ENCODE peak calls at places on chromosomes 7 and 10, in nine cellular contexts. Y, O, M, A, G, P, D, B and S are unnamed samples.

GRCh38 chr7:7732566-7733290 is 14.3 kb upstream of the RPA3 start:
- DNase-seq in G (peak), A (peak), M (no peak), Y (peak), D (peak), B (no peak), P (no peak), O (no peak), S (no peak)

GRCh38 chr7:134710511-134710853 is 63.8 kb downstream of the BPGM start:
- DNase-seq in M (no peak), O (no peak), P (no peak), B (no peak), Y (no peak), G (no peak), D (no peak), A (no peak), S (no peak)

GRCh38 chr7:50733552-50733951 is 49.1 kb downstream of the GRB10 start:
- DNase-seq in M (no peak), B (no peak), O (peak), Y (no peak), D (peak), A (peak), P (no peak), G (peak), S (peak)

GRCh38 chr10:120336910-120337540 is 120.0 kb upstream of the PLPP4 start:
- DNase-seq in M (no peak), O (peak), P (peak), Y (peak), A (peak), G (peak), D (peak), B (peak), S (peak)

GRCh38 chr7:72183835-72184234 is 228.3 kb downstream of the CALN1 start:
- DNase-seq in G (peak), D (no peak), M (no peak), P (peak), O (peak), A (no peak), B (no peak), Y (no peak), S (no peak)

GRCh38 chr10:127364034-127364433 is 167.6 kb upstream of the INSYN2A start:
- DNase-seq in Y (no peak), B (no peak), P (no peak), M (no peak), D (no peak), G (no peak), O (no peak), A (no peak), S (no peak)

GRCh38 chr7:138044897-138045296 is 31.4 kb upstream of the AKR1D1 start:
- DNase-seq in O (no peak), G (no peak), M (no peak), B (no peak), P (no peak), A (no peak), D (no peak), Y (no peak), S (no peak)

GRCh38 chr10:122780391-122780790 is 65.3 kb downstream of the CUZD1 start:
- DNase-seq in Y (no peak), O (no peak), A (peak), G (peak), D (peak), P (no peak), M (no peak), B (no peak), S (peak)

GRCh38 chr7:102064361-102065025 is 222.2 kb upstream of the SH2B2 start:
- DNase-seq in A (no peak), G (peak), O (peak), B (no peak), Y (no peak), D (peak), P (peak), M (peak), S (peak)

GRCh38 chr7:120402801-120403200 is 129.8 kb downstream of the KCND2 start:
- DNase-seq in M (no peak), Y (peak), G (peak), P (no peak), D (peak), O (no peak), A (peak), B (no peak), S (peak)

GRCh38 chr10:118763202-118763988 is 8.6 kb upstream of the CACUL1 start:
- DNase-seq in O (no peak), A (no peak), P (no peak), B (no peak), Y (no peak), M (no peak), G (no peak), D (no peak), S (no peak)

GRCh38 chr7:41972270-41972669 is 264.7 kb downstream of the GLI3 start:
- DNase-seq in G (no peak), B (no peak), M (no peak), D (no peak), A (no peak), P (no peak), O (no peak), Y (no peak), S (no peak)

GRCh38 chr7:3082386-3082785 is 38.7 kb upstream of the CARD11 start:
- DNase-seq in G (no peak), D (no peak), Y (no peak), A (no peak), O (no peak), B (no peak), M (no peak), P (no peak), S (no peak)

GRCh38 chr10:14545827-14546226 is 215.1 kb upstream of the FRMD4A start:
- DNase-seq in G (peak), P (no peak), Y (peak), D (peak), O (no peak), A (peak), B (no peak), M (no peak), S (peak)

GRCh38 chr10:61792921-61793320 is 108.6 kb upstream of the ARID5B start:
- DNase-seq in D (no peak), B (no peak), M (no peak), Y (no peak), G (no peak), O (no peak), P (no peak), A (no peak), S (no peak)

GRCh38 chr10:97179731-97180366 is 5.9 kb downstream of the SLIT1 start:
- DNase-seq in Y (no peak), G (no peak), B (no peak), A (no peak), D (no peak), M (no peak), O (peak), P (no peak), S (no peak)

GRCh38 chr7:134514663-134515062 is 12.7 kb upstream of the AKR1B10 start:
- DNase-seq in A (peak), Y (peak), P (peak), M (no peak), G (peak), D (peak), B (no peak), O (peak), S (peak)

GRCh38 chr10:102344067-102344466 is 51.4 kb upstream of the NFKB2 start:
- DNase-seq in M (no peak), O (no peak), B (no peak), Y (no peak), P (no peak), D (peak), A (peak), G (peak), S (peak)

GRCh38 chr10:29627201-29628105 is 7.3 kb downstream of the SVIL start:
- DNase-seq in B (no peak), D (peak), G (peak), Y (peak), O (no peak), A (peak), P (no peak), M (no peak), S (no peak)

GRCh38 chr7:25122373-25122772 is 2.7 kb downstream of the CYCS start:
- DNase-seq in M (no peak), G (peak), P (no peak), O (no peak), Y (no peak), D (no peak), A (peak), B (no peak), S (no peak)

GRCh38 chr7:157666530-157667040 is 329.8 kb downstream of the DNAJB6 start:
- DNase-seq in M (no peak), P (no peak), O (no peak), D (no peak), B (no peak), A (no peak), Y (no peak), G (no peak), S (no peak)

GRCh38 chr10:95756061-95756751 is at the start of gene ENTPD1:
- DNase-seq in A (no peak), O (no peak), B (no peak), Y (peak), P (peak), M (no peak), G (peak), D (no peak), S (no peak)

GRCh38 chr7:40306025-40306424 is 171.2 kb downstream of the SUGCT start:
- DNase-seq in D (no peak), O (no peak), Y (no peak), M (no peak), B (no peak), A (peak), P (no peak), G (no peak), S (no peak)

GRCh38 chr10:35007858-35008301 is 82.3 kb downstream of the CUL2 start:
- DNase-seq in M (no peak), B (no peak), O (no peak), G (no peak), Y (no peak), P (no peak), D (no peak), A (peak), S (no peak)

GRCh38 chr7:101116898-101117297 is 10.0 kb upstream of the SERPINE1 start:
- DNase-seq in M (no peak), P (no peak), Y (peak), G (peak), D (no peak), B (no peak), O (no peak), A (no peak), S (no peak)

GRCh38 chr10:7408003-7408493 is 2.8 kb downstream of the SFMBT2 start:
- DNase-seq in Y (peak), D (no peak), A (peak), M (peak), B (peak), O (peak), G (no peak), P (peak), S (no peak)

GRCh38 chr7:105673367-105674188 is 92.3 kb upstream of the EFCAB10 start:
- DNase-seq in D (peak), M (no peak), P (no peak), B (no peak), G (no peak), Y (no peak), O (no peak), A (no peak), S (peak)

GRCh38 chr7:108836246-108836645 is 266.6 kb downstream of the DNAJB9 start:
- DNase-seq in B (no peak), P (no peak), Y (peak), O (no peak), M (no peak), G (no peak), D (no peak), A (peak), S (no peak)

GRCh38 chr7:30163231-30163894 is 28.6 kb downstream of the MTURN start:
- DNase-seq in P (peak), D (peak), B (peak), O (no peak), G (no peak), Y (no peak), M (no peak), A (no peak), S (peak)

GRCh38 chr7:157219154-157219553 is 80.4 kb downstream of the UBE3C start:
- DNase-seq in A (no peak), B (no peak), D (no peak), M (no peak), P (no peak), Y (no peak), O (no peak), G (no peak), S (no peak)

GRCh38 chr10:87661861-87662785 is 2.4 kb downstream of the PAPSS2 start:
- DNase-seq in M (no peak), Y (no peak), O (no peak), B (no peak), G (peak), D (no peak), A (peak), P (no peak), S (no peak)

GRCh38 chr7:128946936-128947830 is 9.5 kb downstream of the IRF5 start:
- DNase-seq in A (no peak), M (no peak), O (no peak), G (no peak), Y (no peak), B (no peak), D (no peak), P (peak), S (no peak)

GRCh38 chr7:2607122-2607912 is 24.5 kb upstream of the TTYH3 start:
- DNase-seq in O (no peak), B (no peak), D (no peak), Y (no peak), M (peak), G (peak), A (no peak), P (no peak), S (no peak)

GRCh38 chr7:141201145-141201885 is 127.5 kb downstream of the TMEM178B start:
- DNase-seq in Y (no peak), P (no peak), M (no peak), O (no peak), D (no peak), B (no peak), G (no peak), A (no peak), S (no peak)

GRCh38 chr7:927031-927671 is 27.3 kb downstream of the ADAP1 start:
- DNase-seq in O (no peak), Y (no peak), G (no peak), A (no peak), D (no peak), P (peak), M (peak), B (peak), S (no peak)

GRCh38 chr10:25336330-25336729 is 161.5 kb downstream of the GPR158 start:
- DNase-seq in P (no peak), G (no peak), O (no peak), D (no peak), B (no peak), M (no peak), Y (no peak), A (no peak), S (no peak)

GRCh38 chr10:120632936-120633335 is 175.9 kb downstream of the PLPP4 start:
- DNase-seq in G (no peak), Y (no peak), B (no peak), O (no peak), D (no peak), P (no peak), M (no peak), A (no peak), S (no peak)

GRCh38 chr7:157757776-157758467 is 421.1 kb downstream of the DNAJB6 start:
- DNase-seq in O (no peak), B (no peak), M (no peak), P (no peak), Y (no peak), D (no peak), A (no peak), G (no peak), S (no peak)

DNA sequence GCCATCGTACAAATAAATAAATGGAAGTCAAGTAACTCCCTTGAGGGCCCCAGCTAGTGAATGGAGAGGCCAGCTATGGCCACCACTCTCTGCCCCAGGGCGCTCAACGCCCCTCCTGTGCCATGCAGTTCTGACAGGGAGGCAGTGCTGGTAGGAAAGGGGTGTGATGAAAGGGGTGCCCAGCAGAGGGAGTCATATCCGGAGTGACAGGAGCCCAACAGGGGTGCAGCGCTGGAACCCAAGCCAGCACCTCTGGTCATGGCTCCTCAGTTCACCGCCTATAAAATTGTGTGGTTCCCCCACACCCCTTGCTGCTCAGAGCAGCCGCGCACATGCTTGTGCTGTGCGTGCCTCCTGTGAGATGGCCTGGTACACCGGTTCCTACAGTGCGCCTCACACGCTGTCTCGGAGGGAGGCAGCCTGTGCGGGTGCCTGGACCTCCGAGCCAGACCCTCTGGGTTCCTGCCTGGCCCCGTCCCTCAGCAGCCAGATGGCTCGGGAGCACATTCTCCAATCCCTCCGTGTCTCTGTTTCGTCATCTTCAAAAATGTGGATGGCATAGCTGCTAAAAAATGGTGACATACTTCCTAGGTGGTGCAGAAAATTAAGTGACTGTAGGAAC is 125.6 kb downstream of the EGFR start:
- DNase-seq in O (no peak), G (no peak), M (no peak), P (peak), B (no peak), Y (no peak), D (no peak), A (no peak), S (no peak)
- TF ChIP-seq CTCF in O (no peak), G (peak), M (peak), P (peak), B (no peak), Y (no peak), D (peak), A (peak), S (peak)

GRCh38 chr10:93080350-93081046 is 6.8 kb downstream of the CYP26A1 start:
- DNase-seq in G (peak), D (no peak), A (peak), O (peak), M (peak), B (peak), Y (peak), P (peak), S (peak)

GRCh38 chr10:93081834-93082233 is 8.1 kb downstream of the CYP26A1 start:
- DNase-seq in B (no peak), G (no peak), O (no peak), M (no peak), D (no peak), A (peak), P (no peak), Y (no peak), S (no peak)

GRCh38 chr10:93081296-93081695 is 7.6 kb downstream of the CYP26A1 start:
- DNase-seq in O (no peak), D (no peak), P (no peak), G (no peak), Y (no peak), B (no peak), A (no peak), M (no peak), S (no peak)

GRCh38 chr10:93077860-93078337 is 4.2 kb downstream of the CYP26A1 start:
- DNase-seq in D (no peak), O (no peak), A (no peak), M (no peak), B (no peak), Y (no peak), G (no peak), P (no peak), S (no peak)

GRCh38 chr10:93079663-93080349 is 6.1 kb downstream of the CYP26A1 start:
- DNase-seq in P (no peak), G (no peak), Y (no peak), M (no peak), O (no peak), A (no peak), B (no peak), D (no peak), S (no peak)
- H3K4me3 ChIP-seq in P (no peak), G (no peak), Y (no peak), M (no peak), O (no peak), A (no peak), B (no peak), D (no peak), S (no peak)

DNA sequence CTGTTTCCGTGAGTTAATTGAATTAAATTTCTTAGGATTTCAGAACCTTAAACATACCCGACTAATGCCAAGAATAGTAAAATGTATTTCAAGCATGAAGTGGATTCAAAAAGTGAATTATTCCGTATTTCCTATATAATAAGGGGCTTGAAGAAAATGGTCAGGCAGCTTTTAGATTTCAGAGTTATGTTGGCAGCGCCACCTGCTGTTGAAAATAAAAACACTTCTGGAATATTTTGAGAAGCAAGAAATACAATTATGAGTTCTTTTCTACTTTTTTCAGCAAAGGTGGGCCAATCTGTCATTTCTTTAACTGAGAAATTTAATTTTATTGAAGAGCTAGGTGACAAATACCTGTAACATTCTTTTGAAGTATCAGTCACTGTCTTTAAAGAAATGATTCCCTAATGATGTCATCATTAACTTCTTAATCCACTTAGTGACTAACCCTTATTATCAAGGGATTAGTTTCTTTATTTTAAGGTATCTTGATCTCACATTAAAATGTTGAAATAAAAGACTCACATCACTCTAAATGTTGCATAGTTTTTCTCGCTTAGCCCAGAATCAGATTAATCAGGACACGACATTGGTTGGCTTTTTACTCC is 36.6 kb upstream of the AGR3 start:
- DNase-seq in P (peak), D (peak), G (peak), M (no peak), O (peak), B (no peak), Y (peak), A (peak), S (peak)
- TF ChIP-seq CTCF in P (peak), D (peak), G (peak), M (peak), O (peak), B (peak), Y (peak), A (peak), S (peak)

DNA sequence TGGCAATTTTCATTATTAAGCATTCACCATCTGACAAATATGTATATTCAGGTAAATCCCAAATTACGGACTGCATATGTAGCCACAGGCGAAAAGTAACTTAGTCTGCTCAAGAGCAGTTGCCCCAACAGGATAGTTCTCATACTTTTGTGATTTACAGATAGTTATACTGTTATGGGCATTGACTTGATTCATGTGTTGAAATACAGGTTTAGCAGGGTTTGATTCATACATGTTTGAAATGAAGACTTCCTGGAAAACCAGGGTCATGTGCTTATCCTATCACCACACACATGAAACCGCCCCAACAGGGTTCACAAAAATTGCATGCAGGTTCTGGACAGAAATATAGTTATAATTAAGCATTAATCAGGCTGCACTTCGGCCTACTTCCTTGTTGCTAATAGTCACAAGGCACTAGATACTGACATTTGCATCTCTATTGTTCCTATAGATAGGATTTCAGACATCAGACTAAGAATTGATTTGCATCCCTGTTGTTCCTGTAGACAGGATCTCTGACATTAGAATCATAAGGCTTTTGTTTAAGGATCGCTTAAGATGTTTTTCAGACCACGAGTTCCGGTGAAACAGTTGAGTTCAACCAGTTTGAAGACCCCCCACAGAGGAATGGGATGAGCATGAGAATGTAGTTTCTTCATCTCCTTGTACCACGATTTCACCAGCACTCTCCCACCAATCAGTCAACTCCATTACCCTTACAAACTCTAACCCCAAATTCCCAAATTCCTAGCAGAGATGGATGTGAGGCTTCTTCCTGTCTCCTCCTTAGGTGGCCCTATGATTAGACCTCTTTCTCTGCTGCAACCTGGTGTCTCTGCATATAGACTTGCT is 2.0 kb upstream of the ZNF398 start:
- DNase-seq in D (peak), A (no peak), B (no peak), P (peak), G (no peak), O (peak), Y (no peak), M (no peak), S (peak)
- H3K4me3 ChIP-seq in D (no peak), A (no peak), B (no peak), P (peak), G (no peak), O (no peak), Y (no peak), M (no peak), S (no peak)

GRCh38 chr7:75033064-75033463 is 40.5 kb downstream of the RCC1L start:
- DNase-seq in Y (no peak), P (peak), D (no peak), A (no peak), G (peak), B (no peak), O (no peak), M (no peak), S (no peak)
- TF ChIP-seq CTCF in Y (peak), P (peak), D (no peak), A (peak), G (peak), B (no peak), O (peak), M (no peak), S (no peak)

GRCh38 chr10:107011992-107012391 is 152.5 kb downstream of the SORCS1 start:
- DNase-seq in A (no peak), Y (no peak), B (no peak), P (no peak), M (no peak), O (no peak), D (no peak), G (no peak), S (no peak)
- H3K4me3 ChIP-seq in A (no peak), Y (no peak), B (no peak), P (no peak), M (no peak), O (no peak), D (no peak), G (no peak), S (no peak)